ENCODE peak calls at places on chromosome 11, in eight cellular contexts. X, J, L, Z, R, Q, D and E are unnamed samples.

GRCh38 chr11:16997624-16998023 is 16.6 kb downstream of the PLEKHA7 start:
- DNase-seq in L (no peak), D (no peak), Q (no peak), J (no peak), X (no peak), Z (no peak), R (no peak), E (no peak)

GRCh38 chr11:105202844-105203548 is 63.4 kb upstream of the CARD18 start:
- DNase-seq in D (no peak), Z (no peak), J (no peak), X (no peak), L (no peak), R (peak), Q (no peak), E (no peak)

GRCh38 chr11:72005347-72006260 is 6.9 kb downstream of the IL18BP start:
- DNase-seq in Q (no peak), D (no peak), Z (no peak), J (no peak), R (no peak), L (no peak), X (no peak), E (no peak)

GRCh38 chr11:96361778-96362177 is 18.8 kb upstream of the MAML2 start:
- DNase-seq in L (no peak), D (no peak), Z (no peak), R (no peak), J (no peak), Q (no peak), X (no peak), E (no peak)

GRCh38 chr11:93630037-93630436 is 31.4 kb upstream of the CEP295 start:
- DNase-seq in Z (no peak), D (no peak), Q (no peak), R (no peak), X (no peak), L (no peak), J (no peak), E (no peak)

GRCh38 chr11:119691020-119691666 is 37.9 kb downstream of the NECTIN1 start:
- DNase-seq in Z (no peak), Q (no peak), X (no peak), R (no peak), J (no peak), D (peak), L (no peak), E (no peak)

GRCh38 chr11:115153731-115154354 is 350.4 kb downstream of the CADM1 start:
- DNase-seq in J (no peak), L (no peak), D (no peak), Q (no peak), R (no peak), X (no peak), Z (no peak), E (no peak)

GRCh38 chr11:93986716-93987115 is 34.4 kb upstream of the HEPHL1 start:
- DNase-seq in D (no peak), Z (no peak), X (no peak), R (peak), Q (no peak), J (no peak), L (no peak), E (peak)

GRCh38 chr11:115663790-115664189 is 159.6 kb upstream of the CADM1 start:
- DNase-seq in L (no peak), Q (no peak), Z (no peak), X (no peak), D (no peak), R (no peak), J (no peak), E (no peak)

GRCh38 chr11:116357769-116358544 is 414.8 kb downstream of the BUD13 start:
- DNase-seq in D (no peak), Z (peak), R (no peak), J (no peak), L (no peak), Q (peak), X (no peak), E (no peak)

GRCh38 chr11:62343822-62344609 is 6.8 kb downstream of the ASRGL1 start:
- DNase-seq in D (no peak), Z (no peak), R (no peak), J (no peak), Q (no peak), L (no peak), X (no peak), E (no peak)

GRCh38 chr11:95723353-95723942 is 66.1 kb downstream of the FAM76B start:
- DNase-seq in X (no peak), J (no peak), L (no peak), Q (no peak), R (no peak), Z (no peak), D (no peak), E (no peak)

GRCh38 chr11:118281284-118281683 is 17.2 kb upstream of the MPZL2 start:
- DNase-seq in X (no peak), J (no peak), Q (no peak), Z (no peak), D (no peak), R (peak), L (no peak), E (no peak)

GRCh38 chr11:6925636-6926207 is 504 bp upstream of the ZNF215 start:
- DNase-seq in Z (no peak), L (no peak), X (no peak), J (peak), R (no peak), D (no peak), Q (no peak), E (no peak)
- H3K27ac ChIP-seq in Z (peak), L (peak), X (no peak), J (peak), R (no peak), D (no peak), Q (no peak), E (peak)

GRCh38 chr11:124623861-124624525 is 1.3 kb downstream of the TBRG1 start:
- DNase-seq in X (no peak), Z (no peak), J (no peak), R (peak), Q (no peak), D (no peak), L (no peak), E (no peak)

GRCh38 chr11:124625504-124626168 is 3.0 kb downstream of the TBRG1 start:
- DNase-seq in R (no peak), Z (no peak), D (no peak), L (no peak), J (no peak), X (no peak), Q (no peak), E (no peak)

GRCh38 chr11:124627546-124627945 is 4.9 kb downstream of the TBRG1 start:
- DNase-seq in X (no peak), J (no peak), Q (no peak), Z (no peak), D (no peak), L (no peak), R (no peak), E (no peak)

GRCh38 chr11:124633355-124633754 is 10.7 kb downstream of the TBRG1 start:
- DNase-seq in D (no peak), X (no peak), R (no peak), Q (no peak), J (no peak), L (no peak), Z (no peak), E (no peak)

DNA sequence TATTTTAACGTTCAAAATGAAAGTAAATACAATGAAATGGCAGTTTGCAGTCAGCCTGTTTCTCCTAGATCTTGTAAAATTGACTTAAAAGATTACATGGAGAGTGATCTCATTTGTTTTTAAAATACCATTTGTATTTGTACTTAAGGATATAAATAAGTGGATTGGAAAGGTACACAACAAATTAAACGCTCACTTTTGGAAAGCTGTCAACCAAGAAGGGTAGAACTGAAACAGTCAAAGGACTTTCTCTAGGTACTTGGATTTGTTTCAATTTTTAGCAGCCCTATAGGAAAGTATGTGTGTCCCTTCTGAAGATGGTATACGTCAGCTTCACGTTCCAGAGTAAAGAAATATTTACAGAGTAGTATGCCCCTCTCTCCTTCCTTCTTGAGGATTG is 7.3 kb downstream of the TBRG1 start:
- DNase-seq in X (no peak), L (no peak), J (no peak), R (no peak), D (no peak), Q (no peak), Z (no peak), E (no peak)
- H3K27ac ChIP-seq in X (no peak), L (no peak), J (no peak), R (no peak), D (no peak), Q (no peak), Z (no peak), E (no peak)

GRCh38 chr11:65130631-65131416 is 3.5 kb downstream of the SYVN1 start:
- DNase-seq in Q (no peak), J (no peak), Z (no peak), X (no peak), D (no peak), R (no peak), L (peak), E (no peak)
- H3K27ac ChIP-seq in Q (no peak), J (no peak), Z (no peak), X (no peak), D (no peak), R (no peak), L (no peak), E (no peak)

DNA sequence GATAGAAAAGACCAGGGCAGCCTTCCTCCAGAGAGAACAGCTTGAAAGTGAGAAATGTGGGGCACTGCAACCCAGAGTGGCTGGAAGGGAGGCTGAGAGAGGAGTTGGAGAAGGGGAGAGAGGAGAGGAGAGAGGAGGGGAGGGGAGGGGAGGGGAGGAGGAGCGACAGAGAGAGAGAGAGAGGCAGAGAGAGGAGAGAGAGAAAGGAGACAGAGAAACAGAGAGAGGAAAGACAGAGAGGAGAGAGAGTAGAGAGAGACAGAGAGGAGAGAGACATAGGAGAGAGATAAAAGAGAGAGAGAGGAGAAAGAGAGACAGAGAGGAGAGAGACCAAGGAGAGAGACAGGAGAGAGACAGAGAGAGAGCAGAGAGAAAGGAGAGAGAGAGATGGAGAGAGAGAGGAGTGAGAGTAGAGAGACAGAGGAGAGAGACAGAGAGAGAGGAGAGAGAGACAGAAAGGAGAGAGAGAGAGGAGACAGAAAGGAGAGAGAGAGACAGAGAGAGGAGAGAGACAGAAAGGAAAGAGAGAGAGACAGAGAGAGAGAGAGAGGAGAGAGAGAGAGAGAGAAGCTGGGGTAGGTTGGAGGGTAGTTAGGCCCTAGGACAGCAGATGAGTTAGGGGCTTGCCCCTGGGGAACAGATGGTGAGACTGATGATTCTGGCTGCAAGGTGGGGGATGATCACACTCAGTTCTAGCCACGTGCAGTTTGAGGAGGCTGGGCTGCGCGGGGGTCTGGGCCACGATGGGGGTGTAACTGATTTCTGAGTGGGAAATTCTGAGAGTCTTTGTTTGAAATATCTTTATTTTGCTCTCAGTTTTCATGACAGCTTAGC is 8.5 kb upstream of the SCYL1 start:
- DNase-seq in R (no peak), J (no peak), D (no peak), X (no peak), Z (no peak), L (no peak), Q (no peak), E (no peak)
- H3K27ac ChIP-seq in R (no peak), J (peak), D (no peak), X (no peak), Z (no peak), L (no peak), Q (no peak), E (no peak)

GRCh38 chr11:19703211-19703610 is 9.4 kb upstream of the NAV2 start:
- DNase-seq in R (no peak), D (no peak), J (no peak), X (no peak), Q (no peak), Z (no peak), L (no peak), E (no peak)

GRCh38 chr11:19704213-19704612 is 8.4 kb upstream of the NAV2 start:
- DNase-seq in D (no peak), J (no peak), X (no peak), Z (no peak), R (no peak), Q (no peak), L (no peak), E (no peak)

GRCh38 chr11:19698493-19699292 is 13.9 kb upstream of the NAV2 start:
- DNase-seq in D (no peak), X (peak), L (no peak), R (peak), Z (no peak), J (no peak), Q (no peak), E (peak)

GRCh38 chr11:19702620-19703019 is 10.0 kb upstream of the NAV2 start:
- DNase-seq in D (no peak), L (no peak), J (no peak), Z (no peak), X (no peak), Q (no peak), R (no peak), E (no peak)

GRCh38 chr11:19701421-19701820 is 11.2 kb upstream of the NAV2 start:
- DNase-seq in X (no peak), Q (no peak), J (no peak), L (no peak), Z (no peak), D (no peak), R (no peak), E (no peak)
- H3K27ac ChIP-seq in X (no peak), Q (no peak), J (no peak), L (no peak), Z (no peak), D (no peak), R (no peak), E (no peak)